ENCODE peak calls at places on chromosomes 2 and 18, in ten cellular contexts. One of them, this sample, is unnamed.

GRCh38 chr2:106095478-106096392 is 98.4 kb downstream of the UXS1 start:
- DNase-seq in central memory CD8-positive, alpha-beta T cell: peak; percentile 58
- DNase-seq in myocyte: no peak
- DNase-seq in NCI-H2029 treated with DMSO at 0.1 percent for 48 hours: no peak
- DNase-seq in activated CD8-positive, alpha-beta memory T cell treated with anti-CD3 and anti-CD28 coated beads, Interleukin-2, amount 10 ng/mL, durations not matched to agents 7 days and 5 days: peak; percentile 92
- DNase-seq in upper lobe of right lung: no peak
- DNase-seq in heart right ventricle: no peak
- DNase-seq in KBM-7: no peak
- DNase-seq in stimulated activated CD4-positive, alpha-beta T cell treated with anti-CD3 and anti-CD28 coated beads, Interleukin-2, amount 100 ng/mL, for 4 hours: peak; percentile 70
- DNase-seq in neuronal stem cell: no peak
- DNase-seq in this sample: no peak

GRCh38 chr2:143530753-143531152 is 401.5 kb downstream of the ARHGAP15 start:
- DNase-seq in upper lobe of right lung: no peak
- DNase-seq in neuronal stem cell: no peak
- DNase-seq in myocyte: no peak
- DNase-seq in NCI-H2029 treated with DMSO at 0.1 percent for 48 hours: no peak
- DNase-seq in activated CD8-positive, alpha-beta memory T cell treated with anti-CD3 and anti-CD28 coated beads, Interleukin-2, amount 10 ng/mL, durations not matched to agents 7 days and 5 days: no peak
- DNase-seq in stimulated activated CD4-positive, alpha-beta T cell treated with anti-CD3 and anti-CD28 coated beads, Interleukin-2, amount 100 ng/mL, for 4 hours: no peak
- DNase-seq in central memory CD8-positive, alpha-beta T cell: no peak
- DNase-seq in KBM-7: no peak
- DNase-seq in heart right ventricle: no peak
- DNase-seq in this sample: no peak

GRCh38 chr2:98374958-98375570 is 28.8 kb downstream of the CNGA3 start:
- DNase-seq in KBM-7: no peak
- DNase-seq in stimulated activated CD4-positive, alpha-beta T cell treated with anti-CD3 and anti-CD28 coated beads, Interleukin-2, amount 100 ng/mL, for 4 hours: no peak
- DNase-seq in heart right ventricle: no peak
- DNase-seq in neuronal stem cell: no peak
- DNase-seq in central memory CD8-positive, alpha-beta T cell: no peak
- DNase-seq in myocyte: no peak
- DNase-seq in activated CD8-positive, alpha-beta memory T cell treated with anti-CD3 and anti-CD28 coated beads, Interleukin-2, amount 10 ng/mL, durations not matched to agents 7 days and 5 days: no peak
- DNase-seq in NCI-H2029 treated with DMSO at 0.1 percent for 48 hours: no peak
- DNase-seq in upper lobe of right lung: no peak
- DNase-seq in this sample: no peak

GRCh38 chr2:199306116-199306515 is 151.6 kb downstream of the SATB2 start:
- DNase-seq in central memory CD8-positive, alpha-beta T cell: no peak
- DNase-seq in KBM-7: no peak
- DNase-seq in NCI-H2029 treated with DMSO at 0.1 percent for 48 hours: no peak
- DNase-seq in neuronal stem cell: no peak
- DNase-seq in stimulated activated CD4-positive, alpha-beta T cell treated with anti-CD3 and anti-CD28 coated beads, Interleukin-2, amount 100 ng/mL, for 4 hours: no peak
- DNase-seq in heart right ventricle: no peak
- DNase-seq in activated CD8-positive, alpha-beta memory T cell treated with anti-CD3 and anti-CD28 coated beads, Interleukin-2, amount 10 ng/mL, durations not matched to agents 7 days and 5 days: no peak
- DNase-seq in myocyte: no peak
- DNase-seq in upper lobe of right lung: no peak
- DNase-seq in this sample: no peak

GRCh38 chr18:73707035-73707434 is 440.6 kb downstream of the FBXO15 start:
- DNase-seq in central memory CD8-positive, alpha-beta T cell: no peak
- DNase-seq in activated CD8-positive, alpha-beta memory T cell treated with anti-CD3 and anti-CD28 coated beads, Interleukin-2, amount 10 ng/mL, durations not matched to agents 7 days and 5 days: no peak
- DNase-seq in myocyte: no peak
- DNase-seq in neuronal stem cell: no peak
- DNase-seq in NCI-H2029 treated with DMSO at 0.1 percent for 48 hours: no peak
- DNase-seq in heart right ventricle: no peak
- DNase-seq in stimulated activated CD4-positive, alpha-beta T cell treated with anti-CD3 and anti-CD28 coated beads, Interleukin-2, amount 100 ng/mL, for 4 hours: no peak
- DNase-seq in upper lobe of right lung: no peak
- DNase-seq in KBM-7: no peak
- DNase-seq in this sample: no peak

GRCh38 chr2:1742680-1743395 is 1.5 kb downstream of the PXDN start:
- DNase-seq in NCI-H2029 treated with DMSO at 0.1 percent for 48 hours: no peak
- DNase-seq in central memory CD8-positive, alpha-beta T cell: no peak
- DNase-seq in stimulated activated CD4-positive, alpha-beta T cell treated with anti-CD3 and anti-CD28 coated beads, Interleukin-2, amount 100 ng/mL, for 4 hours: no peak
- DNase-seq in upper lobe of right lung: peak; percentile 84
- DNase-seq in KBM-7: no peak
- DNase-seq in neuronal stem cell: peak; percentile 65
- DNase-seq in myocyte: peak; percentile 85
- DNase-seq in activated CD8-positive, alpha-beta memory T cell treated with anti-CD3 and anti-CD28 coated beads, Interleukin-2, amount 10 ng/mL, durations not matched to agents 7 days and 5 days: peak; percentile 50
- DNase-seq in heart right ventricle: peak; percentile 78
- DNase-seq in this sample: peak; percentile 80

GRCh38 chr2:7703523-7704144 is 786.4 kb downstream of the RNF144A start:
- DNase-seq in activated CD8-positive, alpha-beta memory T cell treated with anti-CD3 and anti-CD28 coated beads, Interleukin-2, amount 10 ng/mL, durations not matched to agents 7 days and 5 days: no peak
- DNase-seq in NCI-H2029 treated with DMSO at 0.1 percent for 48 hours: peak; percentile 40
- DNase-seq in stimulated activated CD4-positive, alpha-beta T cell treated with anti-CD3 and anti-CD28 coated beads, Interleukin-2, amount 100 ng/mL, for 4 hours: no peak
- DNase-seq in myocyte: no peak
- DNase-seq in neuronal stem cell: no peak
- DNase-seq in heart right ventricle: no peak
- DNase-seq in KBM-7: no peak
- DNase-seq in central memory CD8-positive, alpha-beta T cell: no peak
- DNase-seq in upper lobe of right lung: no peak
- DNase-seq in this sample: no peak

GRCh38 chr2:138827426-138828054 is 47.4 kb upstream of the NXPH2 start:
- DNase-seq in NCI-H2029 treated with DMSO at 0.1 percent for 48 hours: peak; percentile 57
- DNase-seq in heart right ventricle: no peak
- DNase-seq in KBM-7: peak; percentile 35
- DNase-seq in stimulated activated CD4-positive, alpha-beta T cell treated with anti-CD3 and anti-CD28 coated beads, Interleukin-2, amount 100 ng/mL, for 4 hours: no peak
- DNase-seq in upper lobe of right lung: no peak
- DNase-seq in central memory CD8-positive, alpha-beta T cell: no peak
- DNase-seq in neuronal stem cell: peak; percentile 69
- DNase-seq in myocyte: peak; percentile 64
- DNase-seq in activated CD8-positive, alpha-beta memory T cell treated with anti-CD3 and anti-CD28 coated beads, Interleukin-2, amount 10 ng/mL, durations not matched to agents 7 days and 5 days: no peak
- DNase-seq in this sample: no peak

GRCh38 chr18:67243799-67244587 is 272.5 kb downstream of the DSEL start:
- DNase-seq in stimulated activated CD4-positive, alpha-beta T cell treated with anti-CD3 and anti-CD28 coated beads, Interleukin-2, amount 100 ng/mL, for 4 hours: no peak
- DNase-seq in KBM-7: no peak
- DNase-seq in NCI-H2029 treated with DMSO at 0.1 percent for 48 hours: no peak
- DNase-seq in central memory CD8-positive, alpha-beta T cell: no peak
- DNase-seq in upper lobe of right lung: no peak
- DNase-seq in myocyte: peak; percentile 27
- DNase-seq in activated CD8-positive, alpha-beta memory T cell treated with anti-CD3 and anti-CD28 coated beads, Interleukin-2, amount 10 ng/mL, durations not matched to agents 7 days and 5 days: no peak
- DNase-seq in neuronal stem cell: no peak
- DNase-seq in heart right ventricle: no peak
- DNase-seq in this sample: no peak

GRCh38 chr18:67273288-67273687 is 243.2 kb downstream of the DSEL start:
- DNase-seq in myocyte: no peak
- DNase-seq in heart right ventricle: no peak
- DNase-seq in upper lobe of right lung: no peak
- DNase-seq in KBM-7: no peak
- DNase-seq in stimulated activated CD4-positive, alpha-beta T cell treated with anti-CD3 and anti-CD28 coated beads, Interleukin-2, amount 100 ng/mL, for 4 hours: no peak
- DNase-seq in neuronal stem cell: no peak
- DNase-seq in activated CD8-positive, alpha-beta memory T cell treated with anti-CD3 and anti-CD28 coated beads, Interleukin-2, amount 10 ng/mL, durations not matched to agents 7 days and 5 days: no peak
- DNase-seq in central memory CD8-positive, alpha-beta T cell: no peak
- DNase-seq in NCI-H2029 treated with DMSO at 0.1 percent for 48 hours: no peak
- DNase-seq in this sample: no peak

GRCh38 chr2:23419171-23420090 is 34.5 kb downstream of the KLHL29 start:
- DNase-seq in central memory CD8-positive, alpha-beta T cell: no peak
- DNase-seq in NCI-H2029 treated with DMSO at 0.1 percent for 48 hours: no peak
- DNase-seq in upper lobe of right lung: no peak
- DNase-seq in neuronal stem cell: no peak
- DNase-seq in myocyte: peak; percentile 65
- DNase-seq in KBM-7: no peak
- DNase-seq in heart right ventricle: no peak
- DNase-seq in stimulated activated CD4-positive, alpha-beta T cell treated with anti-CD3 and anti-CD28 coated beads, Interleukin-2, amount 100 ng/mL, for 4 hours: no peak
- DNase-seq in activated CD8-positive, alpha-beta memory T cell treated with anti-CD3 and anti-CD28 coated beads, Interleukin-2, amount 10 ng/mL, durations not matched to agents 7 days and 5 days: peak; percentile 33
- DNase-seq in this sample: no peak

GRCh38 chr18:3330622-3331021 is 68.7 kb downstream of the MYL12B start:
- DNase-seq in activated CD8-positive, alpha-beta memory T cell treated with anti-CD3 and anti-CD28 coated beads, Interleukin-2, amount 10 ng/mL, durations not matched to agents 7 days and 5 days: no peak
- DNase-seq in stimulated activated CD4-positive, alpha-beta T cell treated with anti-CD3 and anti-CD28 coated beads, Interleukin-2, amount 100 ng/mL, for 4 hours: no peak
- DNase-seq in NCI-H2029 treated with DMSO at 0.1 percent for 48 hours: no peak
- DNase-seq in upper lobe of right lung: no peak
- DNase-seq in KBM-7: no peak
- DNase-seq in neuronal stem cell: no peak
- DNase-seq in myocyte: no peak
- DNase-seq in central memory CD8-positive, alpha-beta T cell: no peak
- DNase-seq in heart right ventricle: no peak
- DNase-seq in this sample: no peak

GRCh38 chr18:58529714-58530354 is 99.1 kb downstream of the ALPK2 start:
- DNase-seq in stimulated activated CD4-positive, alpha-beta T cell treated with anti-CD3 and anti-CD28 coated beads, Interleukin-2, amount 100 ng/mL, for 4 hours: peak; percentile 54
- DNase-seq in KBM-7: peak; percentile 57
- DNase-seq in upper lobe of right lung: no peak
- DNase-seq in heart right ventricle: peak; percentile 58
- DNase-seq in central memory CD8-positive, alpha-beta T cell: peak; percentile 48
- DNase-seq in myocyte: peak; percentile 67
- DNase-seq in neuronal stem cell: peak; percentile 56
- DNase-seq in activated CD8-positive, alpha-beta memory T cell treated with anti-CD3 and anti-CD28 coated beads, Interleukin-2, amount 10 ng/mL, durations not matched to agents 7 days and 5 days: peak; percentile 74
- DNase-seq in NCI-H2029 treated with DMSO at 0.1 percent for 48 hours: no peak
- DNase-seq in this sample: peak; percentile 30

GRCh38 chr2:183607995-183608394 is 483.8 kb downstream of the NUP35 start:
- DNase-seq in KBM-7: no peak
- DNase-seq in neuronal stem cell: no peak
- DNase-seq in myocyte: no peak
- DNase-seq in NCI-H2029 treated with DMSO at 0.1 percent for 48 hours: no peak
- DNase-seq in activated CD8-positive, alpha-beta memory T cell treated with anti-CD3 and anti-CD28 coated beads, Interleukin-2, amount 10 ng/mL, durations not matched to agents 7 days and 5 days: no peak
- DNase-seq in upper lobe of right lung: no peak
- DNase-seq in heart right ventricle: no peak
- DNase-seq in stimulated activated CD4-positive, alpha-beta T cell treated with anti-CD3 and anti-CD28 coated beads, Interleukin-2, amount 100 ng/mL, for 4 hours: no peak
- DNase-seq in central memory CD8-positive, alpha-beta T cell: no peak
- DNase-seq in this sample: no peak

GRCh38 chr2:217076651-217077232 is 216.9 kb upstream of the TNP1 start:
- DNase-seq in neuronal stem cell: no peak
- DNase-seq in myocyte: no peak
- DNase-seq in KBM-7: no peak
- DNase-seq in upper lobe of right lung: no peak
- DNase-seq in NCI-H2029 treated with DMSO at 0.1 percent for 48 hours: no peak
- DNase-seq in central memory CD8-positive, alpha-beta T cell: no peak
- DNase-seq in stimulated activated CD4-positive, alpha-beta T cell treated with anti-CD3 and anti-CD28 coated beads, Interleukin-2, amount 100 ng/mL, for 4 hours: no peak
- DNase-seq in heart right ventricle: no peak
- DNase-seq in activated CD8-positive, alpha-beta memory T cell treated with anti-CD3 and anti-CD28 coated beads, Interleukin-2, amount 10 ng/mL, durations not matched to agents 7 days and 5 days: no peak
- DNase-seq in this sample: no peak

This sample was measured in heart left ventricle.